ENCODE peak calls at places on chromosomes 11 and 22, in five cellular contexts. A, F, U, V and W are unnamed samples.

GRCh38 chr22:37162221-37163095 is 12.7 kb upstream of the IL2RB start:
- DNase-seq in V (peak), U (no peak), A (peak), F (no peak), W (peak)

GRCh38 chr22:44890416-44891292 is 119.2 kb downstream of the PHF21B start:
- DNase-seq in V (no peak), U (no peak), F (no peak), A (no peak), W (no peak)

GRCh38 chr22:41092023-41092817 is at the start of gene EP300:
- DNase-seq in V (no peak), U (peak), F (peak), A (peak), W (peak)

GRCh38 chr11:130712480-130712879 is 203.8 kb downstream of the SNX19 start:
- DNase-seq in F (no peak), U (no peak), V (no peak), A (no peak), W (no peak)

GRCh38 chr11:46520971-46521745 is 72.7 kb downstream of the AMBRA1 start:
- DNase-seq in U (no peak), A (no peak), V (no peak), F (peak), W (no peak)

GRCh38 chr22:48596111-48596860 is 1231.4 kb downstream of the BRD1 start:
- DNase-seq in F (no peak), A (no peak), U (no peak), V (no peak), W (no peak)

GRCh38 chr11:90594658-90595057 is 371.8 kb upstream of the CHORDC1 start:
- DNase-seq in A (no peak), F (peak), U (no peak), V (no peak), W (no peak)

GRCh38 chr11:76671626-76672309 is 1.2 kb upstream of the LRRC32 start:
- DNase-seq in F (no peak), A (no peak), V (no peak), U (no peak), W (no peak)

GRCh38 chr11:119417726-119418540 is 5.0 kb downstream of the THY1 start:
- DNase-seq in V (no peak), F (no peak), U (no peak), A (no peak), W (no peak)

DNA sequence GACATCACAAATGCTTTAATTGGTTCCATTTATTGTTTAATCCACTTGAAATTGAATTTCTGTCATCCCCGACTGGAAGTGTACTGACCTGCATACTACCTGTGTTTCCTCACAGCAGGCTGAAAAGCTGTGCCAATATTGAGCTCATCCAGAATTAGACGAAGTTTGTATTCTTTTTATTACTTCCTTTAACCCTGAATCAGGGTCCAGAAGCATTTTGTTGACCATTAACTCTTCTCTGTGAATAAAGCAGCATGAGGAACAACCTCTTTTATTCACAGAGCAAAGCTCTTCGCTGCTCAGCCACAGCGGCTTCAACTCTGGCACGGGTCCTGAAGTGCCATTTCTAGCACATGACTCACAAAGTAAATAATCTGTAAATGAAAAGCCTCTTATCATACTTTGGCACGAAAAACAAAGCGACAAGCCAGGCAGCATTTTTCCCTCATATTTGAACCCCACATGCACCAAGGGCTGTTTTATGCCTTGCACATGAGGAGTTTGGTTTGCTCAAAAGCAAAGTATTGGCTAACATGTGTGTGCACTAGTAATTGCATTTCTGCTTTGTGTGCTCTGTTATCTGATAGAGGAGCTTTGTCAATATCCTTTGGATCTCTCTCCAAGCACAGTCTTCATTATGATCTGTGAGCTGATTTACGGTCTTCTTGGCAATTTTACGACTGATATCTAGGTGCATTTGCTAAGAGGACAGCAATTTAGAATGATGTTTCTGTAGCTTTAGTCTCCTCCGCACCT is 33.0 kb upstream of the APOBEC3A start:
- DNase-seq in V (no peak), F (peak), U (peak), A (no peak), W (no peak)
- TF ChIP-seq POLR2AphosphoS5 in V (no peak), F (peak), U (peak), A (no peak), W (no peak)

DNA sequence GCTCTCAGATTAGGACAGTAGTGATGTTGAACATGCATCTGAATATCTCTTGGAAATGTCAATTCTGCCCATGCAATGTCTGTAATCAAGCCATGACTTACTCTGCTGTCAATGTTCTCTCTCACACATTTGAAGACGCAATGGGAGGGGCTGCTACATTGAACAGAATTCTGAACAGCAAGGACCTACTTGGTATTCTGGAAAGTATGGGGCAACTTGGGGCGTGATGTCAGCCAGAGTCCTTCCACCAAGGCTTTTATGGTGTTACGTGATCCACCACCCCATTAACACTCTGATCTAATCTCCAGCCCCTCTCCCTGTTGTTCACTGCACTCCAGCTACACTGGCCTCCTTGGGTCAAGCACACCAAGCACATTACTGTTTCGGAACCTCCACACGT is 7.1 kb upstream of the CD59 start:
- DNase-seq in V (no peak), U (no peak), F (no peak), A (no peak), W (no peak)
- TF ChIP-seq POLR2AphosphoS5 in V (no peak), U (no peak), F (no peak), A (no peak), W (no peak)

GRCh38 chr11:72233773-72234513 is 9.4 kb downstream of the INPPL1 start:
- DNase-seq in V (no peak), A (no peak), U (peak), F (no peak), W (no peak)
- TF ChIP-seq POLR2AphosphoS5 in V (no peak), A (no peak), U (no peak), F (no peak), W (no peak)

DNA sequence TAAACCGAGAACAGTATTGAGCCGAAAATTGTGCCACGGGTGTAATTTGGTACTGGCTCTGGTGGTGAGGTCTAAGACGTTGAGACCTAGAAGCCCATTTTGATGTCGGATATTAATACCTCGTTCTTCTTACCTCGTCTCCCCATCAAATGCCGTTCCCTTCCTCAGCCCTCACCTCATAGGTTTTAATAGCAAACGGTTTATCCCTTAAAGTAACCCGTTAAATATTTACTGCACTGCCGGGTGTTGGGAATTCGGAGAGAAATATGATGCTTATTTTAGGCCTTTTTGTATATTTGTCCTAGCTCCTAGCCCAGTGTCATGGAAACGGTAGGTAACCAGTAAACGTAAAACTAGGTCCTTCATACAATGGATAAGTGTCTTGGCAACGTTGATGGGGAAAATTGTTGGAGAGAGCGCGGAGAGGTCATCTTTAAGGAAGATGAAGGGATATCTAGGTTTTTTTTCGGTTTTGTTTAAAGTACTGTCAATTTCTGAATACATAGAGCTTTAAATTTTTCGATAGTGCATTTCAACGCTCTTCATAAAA is 954 bp downstream of the C11orf58 start:
- DNase-seq in V (no peak), A (no peak), F (peak), U (no peak), W (no peak)
- TF ChIP-seq POLR2AphosphoS5 in V (no peak), A (no peak), F (no peak), U (no peak), W (no peak)

GRCh38 chr11:639324-639977 is 2.4 kb downstream of the DRD4 start:
- DNase-seq in F (no peak), A (no peak), U (no peak), V (no peak), W (no peak)
- TF ChIP-seq POLR2AphosphoS5 in F (no peak), A (no peak), U (no peak), V (no peak), W (no peak)

GRCh38 chr11:106956887-106957505 is 61.3 kb downstream of the GUCY1A2 start:
- DNase-seq in F (no peak), V (no peak), U (no peak), A (no peak), W (no peak)
- TF ChIP-seq POLR2AphosphoS5 in F (no peak), V (no peak), U (no peak), A (no peak), W (no peak)